ENCODE peak calls at places on chromosomes 1 and 21, in four cellular contexts. V is CD4-positive, alpha-beta memory T cell; G is kidney epithelial cell; D is psoas muscle. A is an unnamed sample. For H3K36me3, the result is how much of the 10 kb centered on the place peaks cover.

GRCh38 chr1:212620293-212620692 is 11.7 kb downstream of the ATF3 start:
- DNase-seq in D (no peak), G (no peak), V (no peak), A (no peak)

GRCh38 chr1:205578780-205579571 is 52.8 kb downstream of the ELK4 start:
- DNase-seq in G (no peak), D (no peak), V (no peak), A (no peak)

GRCh38 chr1:220684890-220685289 is 5.3 kb upstream of the C1orf115 start:
- DNase-seq in V (no peak), G (no peak), D (no peak), A (no peak)

GRCh38 chr1:230857077-230857476 is 11.2 kb downstream of the C1orf198 start:
- DNase-seq in D (no peak), G (no peak), V (no peak), A (no peak)

GRCh38 chr1:38576241-38576640 is 283.3 kb downstream of the RRAGC start:
- DNase-seq in G (no peak), V (no peak), D (no peak), A (no peak)

GRCh38 chr1:223364685-223365382 is 858 bp upstream of the SUSD4 start:
- DNase-seq in G (no peak), D (no peak), V (peak), A (peak)

GRCh38 chr1:2003564-2004131 is at the start of gene CFAP74:
- DNase-seq in G (no peak), V (no peak), D (no peak), A (no peak)

GRCh38 chr1:179800481-179800880 is 57.4 kb downstream of the FAM163A start:
- DNase-seq in G (no peak), V (no peak), D (no peak), A (no peak)

GRCh38 chr1:3787347-3787710 is 9.0 kb downstream of the LRRC47 start:
- DNase-seq in V (no peak), D (no peak), G (no peak), A (no peak)

GRCh38 chr1:11245248-11245647 is 17.1 kb downstream of the MTOR start:
- DNase-seq in D (no peak), G (no peak), V (no peak), A (no peak)

GRCh38 chr1:22652457-22652856 is 579 bp upstream of the C1QB start:
- DNase-seq in G (no peak), D (no peak), V (no peak), A (no peak)
- H3K36me3 ChIP-seq in G (under half), D (under half), V (under half), A (under half)

GRCh38 chr1:56511323-56511722 is 68.0 kb downstream of the PLPP3 start:
- DNase-seq in D (no peak), G (no peak), V (no peak), A (no peak)

GRCh38 chr1:56509713-56510641 is 69.4 kb downstream of the PLPP3 start:
- DNase-seq in G (no peak), D (no peak), V (no peak), A (no peak)

GRCh38 chr1:56513095-56513494 is 66.3 kb downstream of the PLPP3 start:
- DNase-seq in V (no peak), G (no peak), D (no peak), A (no peak)

GRCh38 chr1:56508523-56508983 is 70.8 kb downstream of the PLPP3 start:
- DNase-seq in V (no peak), D (peak), G (peak), A (no peak)

GRCh38 chr1:56510642-56511021 is 68.7 kb downstream of the PLPP3 start:
- DNase-seq in D (no peak), G (no peak), V (no peak), A (no peak)
- H3K36me3 ChIP-seq in D (under half), G (under half), V (under half), A (under half)

GRCh38 chr1:226384717-226385116 is 23.2 kb downstream of the PARP1 start:
- DNase-seq in G (no peak), V (no peak), D (no peak), A (no peak)

GRCh38 chr1:226384040-226384439 is 23.9 kb downstream of the PARP1 start:
- DNase-seq in G (no peak), V (no peak), D (no peak), A (no peak)

GRCh38 chr1:226382030-226382429 is 25.9 kb downstream of the PARP1 start:
- DNase-seq in D (no peak), V (no peak), G (no peak), A (no peak)

GRCh38 chr1:226378071-226378470 is 29.8 kb downstream of the PARP1 start:
- DNase-seq in D (no peak), G (no peak), V (no peak), A (no peak)

GRCh38 chr1:226381226-226381998 is 26.5 kb downstream of the PARP1 start:
- DNase-seq in D (no peak), V (no peak), G (no peak), A (no peak)
- H3K36me3 ChIP-seq in D (half or more), V (half or more), G (under half), A (under half)

GRCh38 chr1:42949312-42950145 is 9.1 kb downstream of the SLC2A1 start:
- DNase-seq in G (no peak), V (no peak), D (no peak), A (no peak)

GRCh38 chr1:42952353-42953001 is 6.2 kb downstream of the SLC2A1 start:
- DNase-seq in V (peak), G (no peak), D (no peak), A (no peak)

GRCh38 chr1:42947965-42948732 is 10.5 kb downstream of the SLC2A1 start:
- DNase-seq in D (no peak), G (no peak), V (no peak), A (no peak)

GRCh38 chr1:42951588-42951987 is 7.1 kb downstream of the SLC2A1 start:
- DNase-seq in G (no peak), D (no peak), V (no peak), A (no peak)

GRCh38 chr1:42950146-42950480 is 8.6 kb downstream of the SLC2A1 start:
- DNase-seq in D (no peak), V (no peak), G (peak), A (no peak)
- H3K36me3 ChIP-seq in D (under half), V (under half), G (under half), A (under half)

DNA sequence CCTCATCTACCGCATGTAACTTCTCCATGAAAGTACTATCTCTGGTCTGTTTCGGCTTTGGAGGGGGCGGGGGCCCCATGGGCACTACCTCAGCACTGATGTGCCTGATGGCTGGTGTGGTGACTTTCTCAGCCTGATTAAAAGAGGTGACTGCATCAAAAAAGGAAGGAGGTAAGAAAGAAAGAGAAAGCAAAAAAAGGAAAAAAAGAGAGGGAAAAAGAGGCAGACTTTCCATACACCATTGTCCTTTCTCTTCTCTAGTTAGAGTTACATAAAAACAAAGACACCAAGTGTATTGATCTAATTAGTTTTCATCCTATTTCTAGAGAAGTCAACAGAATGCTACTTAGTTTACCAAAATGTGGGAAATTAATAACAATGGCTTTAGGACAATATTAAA is 43.3 kb downstream of the GON4L start:
- DNase-seq in G (no peak), D (no peak), V (no peak), A (no peak)
- H3K36me3 ChIP-seq in G (under half), D (half or more), V (under half), A (under half)

GRCh38 chr1:35763211-35763610 is 6.6 kb downstream of the CLSPN start:
- DNase-seq in D (no peak), G (no peak), V (no peak), A (no peak)
- H3K36me3 ChIP-seq in D (under half), G (under half), V (under half), A (under half)

DNA sequence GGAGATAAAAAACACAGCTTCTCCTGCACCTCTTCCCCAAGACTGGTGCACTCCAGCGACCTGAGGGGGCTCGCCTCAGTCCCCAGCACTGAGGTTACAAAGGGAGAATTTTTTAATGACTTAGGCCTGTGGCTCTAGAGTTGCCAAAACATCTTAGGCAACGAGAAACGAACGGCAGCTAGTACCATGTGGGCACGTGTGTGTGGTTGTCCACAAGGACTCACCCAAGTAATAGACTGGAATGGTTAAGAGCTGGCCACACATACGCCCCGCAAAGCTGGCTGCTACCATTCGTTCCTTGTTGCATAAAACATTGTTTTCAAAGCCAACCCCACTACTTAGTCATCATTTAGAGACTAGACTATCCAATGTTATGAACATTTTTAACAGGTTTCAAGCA is 26.9 kb downstream of the RIPK4 start:
- DNase-seq in V (no peak), G (no peak), D (peak), A (no peak)
- H3K36me3 ChIP-seq in V (under half), G (under half), D (under half), A (under half)